ENCODE peak calls at places on chromosome 14, in five cellular contexts. W, O, X, G and K are unnamed samples.

GRCh38 chr14:65410640-65411039 is 1.9 kb upstream of the FUT8 start:
- DNase-seq in W (no peak), O (no peak), X (no peak), G (no peak), K (no peak)

GRCh38 chr14:53044486-53044885 is 93.6 kb upstream of the FERMT2 start:
- DNase-seq in W (no peak), O (peak), X (peak), G (peak), K (peak)

GRCh38 chr14:31270196-31270772 is 62.7 kb upstream of the HECTD1 start:
- DNase-seq in W (no peak), O (peak), X (no peak), G (no peak), K (no peak)

GRCh38 chr14:100721568-100721967 is 5.1 kb upstream of the DLK1 start:
- DNase-seq in W (no peak), O (no peak), X (no peak), G (no peak), K (no peak)

GRCh38 chr14:92641306-92641705 is 107.1 kb downstream of the LGMN start:
- DNase-seq in W (no peak), O (no peak), X (no peak), G (no peak), K (no peak)

GRCh38 chr14:93800038-93800937 is 12.0 kb upstream of the PRIMA1 start:
- DNase-seq in W (no peak), O (no peak), X (peak), G (no peak), K (no peak)

GRCh38 chr14:50501642-50502041 is 30.7 kb downstream of the MAP4K5 start:
- DNase-seq in W (no peak), O (peak), X (peak), G (no peak), K (no peak)

GRCh38 chr14:32408018-32408417 is 78.9 kb downstream of the AKAP6 start:
- DNase-seq in W (no peak), O (peak), X (no peak), G (no peak), K (no peak)

GRCh38 chr14:55316528-55316927 is 45.3 kb downstream of the FBXO34 start:
- DNase-seq in W (no peak), O (no peak), X (no peak), G (no peak), K (no peak)

GRCh38 chr14:58533417-58533816 is 104.3 kb upstream of the DACT1 start:
- DNase-seq in W (no peak), O (peak), X (peak), G (no peak), K (no peak)

GRCh38 chr14:54257424-54257823 is 139.4 kb upstream of the CDKN3 start:
- DNase-seq in W (no peak), O (no peak), X (peak), G (no peak), K (no peak)

GRCh38 chr14:66137076-66137475 is 349.1 kb upstream of the CCDC196 start:
- DNase-seq in W (no peak), O (no peak), X (no peak), G (no peak), K (no peak)

GRCh38 chr14:78921856-78922255 is 751.7 kb downstream of the NRXN3 start:
- DNase-seq in W (no peak), O (peak), X (peak), G (no peak), K (no peak)

GRCh38 chr14:32702571-32702970 is 236.1 kb upstream of the NPAS3 start:
- DNase-seq in W (peak), O (peak), X (peak), G (no peak), K (no peak)

GRCh38 chr14:25833341-25834121 is 764.3 kb downstream of the NOVA1 start:
- DNase-seq in W (no peak), O (peak), X (no peak), G (no peak), K (no peak)

GRCh38 chr14:73789996-73790581 is 61.5 kb upstream of the PTGR2 start:
- DNase-seq in W (no peak), O (peak), X (peak), G (peak), K (peak)